ENCODE peak calls at places on chromosomes 13 and 19, in six cellular contexts. Q is glutamatergic neuron, N is mammary epithelial cell, G is foreskin fibroblast, D is astrocyte of the cerebellum, C is Peyer's patch. Y is an unnamed sample.

GRCh38 chr13:111033172-111034133 is 81.7 kb upstream of the ARHGEF7 start:
- DNase-seq in Q (no peak), N (peak; percentile 42), G (peak; percentile 33), D (no peak), C (no peak), Y (no peak)

GRCh38 chr13:99467764-99468163 is 33.5 kb upstream of the TM9SF2 start:
- DNase-seq in Q (no peak), N (peak; percentile 79), G (peak; percentile 26), D (no peak), C (no peak), Y (peak; percentile 79)

GRCh38 chr13:111429064-111429558 is 108.7 kb downstream of the TEX29 start:
- DNase-seq in Q (peak; percentile 61), N (peak; percentile 4), G (peak; percentile 4), D (no peak), C (no peak), Y (peak; percentile 20)

GRCh38 chr19:35908977-35909683 is 1.0 kb upstream of the TYROBP start:
- DNase-seq in Q (no peak), N (no peak), G (no peak), D (no peak), C (no peak), Y (no peak)

GRCh38 chr13:97568850-97569249 is 134.9 kb downstream of the RAP2A start:
- DNase-seq in Q (no peak), N (no peak), G (no peak), D (no peak), C (no peak), Y (no peak)

GRCh38 chr13:107456431-107456830 is 758.9 kb downstream of the LIG4 start:
- DNase-seq in Q (no peak), N (no peak), G (no peak), D (no peak), C (no peak), Y (no peak)

GRCh38 chr19:13972368-13973155 is 20.3 kb downstream of the DCAF15 start:
- DNase-seq in Q (no peak), N (no peak), G (no peak), D (no peak), C (no peak), Y (no peak)

GRCh38 chr13:98783856-98784478 is 31.5 kb upstream of the SLC15A1 start:
- DNase-seq in Q (no peak), N (no peak), G (no peak), D (no peak), C (no peak), Y (no peak)

GRCh38 chr19:31223805-31224534 is 125.3 kb downstream of the TSHZ3 start:
- DNase-seq in Q (no peak), N (no peak), G (peak; percentile 93), D (peak; percentile 78), C (no peak), Y (peak; percentile 96)

GRCh38 chr19:21608571-21608970 is 103.2 kb downstream of the ZNF429 start:
- DNase-seq in Q (no peak), N (no peak), G (no peak), D (no peak), C (no peak), Y (no peak)

GRCh38 chr13:91185294-91185863 is 162.1 kb upstream of the MIR17HG start:
- DNase-seq in Q (no peak), N (peak; percentile 5), G (no peak), D (peak; percentile 15), C (no peak), Y (no peak)
- TF ChIP-seq CTCF in Q (no peak), N (peak; percentile 31), G (no peak), D (peak; percentile 31), C (no peak), Y (no peak)

GRCh38 chr19:34675919-34676318 is 1.0 kb downstream of the SCGB2B2 start:
- DNase-seq in Q (no peak), N (no peak), G (no peak), D (no peak), C (no peak), Y (no peak)

GRCh38 chr19:34678085-34678412 is 571 bp downstream of the ZNF302 start:
- DNase-seq in Q (no peak), N (no peak), G (no peak), D (no peak), C (no peak), Y (no peak)

GRCh38 chr19:34678421-34678820 is 943 bp downstream of the ZNF302 start:
- DNase-seq in Q (no peak), N (no peak), G (no peak), D (no peak), C (no peak), Y (no peak)

GRCh38 chr19:34677386-34678084 is at the start of gene ZNF302:
- DNase-seq in Q (peak; percentile 95), N (peak; percentile 94), G (peak; percentile 98), D (peak; percentile 92), C (peak; percentile 97), Y (peak; percentile 96)

GRCh38 chr19:34676697-34677385 is at the start of gene SCGB2B2:
- DNase-seq in Q (peak; percentile 53), N (no peak), G (peak; percentile 28), D (no peak), C (no peak), Y (no peak)
- TF ChIP-seq CTCF in Q (no peak), N (no peak), G (peak; percentile 9), D (no peak), C (no peak), Y (peak; percentile 23)

DNA sequence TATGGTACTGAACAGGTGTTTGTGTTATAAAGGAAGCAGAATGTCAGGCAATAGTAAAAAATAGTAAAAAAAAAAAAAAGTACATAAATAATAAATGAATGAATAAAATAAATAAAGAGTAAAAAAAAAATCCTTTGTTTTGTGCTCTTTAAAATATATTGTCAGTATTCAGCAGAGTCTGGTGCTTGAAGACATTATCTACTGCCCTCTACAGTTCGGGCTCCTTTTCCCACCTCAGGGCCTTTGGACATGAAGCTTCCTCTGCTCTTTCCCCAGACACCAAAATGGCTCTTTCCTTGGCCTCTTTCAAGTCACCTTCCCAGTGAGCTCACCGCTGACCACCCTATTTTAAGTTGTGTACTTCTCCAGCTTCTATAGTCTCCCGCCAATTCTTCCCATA is 137.5 kb downstream of the TNFRSF19 start:
- DNase-seq in Q (no peak), N (no peak), G (no peak), D (no peak), C (no peak), Y (peak; percentile 46)
- TF ChIP-seq CTCF in Q (no peak), N (peak; percentile 49), G (peak; percentile 22), D (peak; percentile 48), C (no peak), Y (peak; percentile 74)

DNA sequence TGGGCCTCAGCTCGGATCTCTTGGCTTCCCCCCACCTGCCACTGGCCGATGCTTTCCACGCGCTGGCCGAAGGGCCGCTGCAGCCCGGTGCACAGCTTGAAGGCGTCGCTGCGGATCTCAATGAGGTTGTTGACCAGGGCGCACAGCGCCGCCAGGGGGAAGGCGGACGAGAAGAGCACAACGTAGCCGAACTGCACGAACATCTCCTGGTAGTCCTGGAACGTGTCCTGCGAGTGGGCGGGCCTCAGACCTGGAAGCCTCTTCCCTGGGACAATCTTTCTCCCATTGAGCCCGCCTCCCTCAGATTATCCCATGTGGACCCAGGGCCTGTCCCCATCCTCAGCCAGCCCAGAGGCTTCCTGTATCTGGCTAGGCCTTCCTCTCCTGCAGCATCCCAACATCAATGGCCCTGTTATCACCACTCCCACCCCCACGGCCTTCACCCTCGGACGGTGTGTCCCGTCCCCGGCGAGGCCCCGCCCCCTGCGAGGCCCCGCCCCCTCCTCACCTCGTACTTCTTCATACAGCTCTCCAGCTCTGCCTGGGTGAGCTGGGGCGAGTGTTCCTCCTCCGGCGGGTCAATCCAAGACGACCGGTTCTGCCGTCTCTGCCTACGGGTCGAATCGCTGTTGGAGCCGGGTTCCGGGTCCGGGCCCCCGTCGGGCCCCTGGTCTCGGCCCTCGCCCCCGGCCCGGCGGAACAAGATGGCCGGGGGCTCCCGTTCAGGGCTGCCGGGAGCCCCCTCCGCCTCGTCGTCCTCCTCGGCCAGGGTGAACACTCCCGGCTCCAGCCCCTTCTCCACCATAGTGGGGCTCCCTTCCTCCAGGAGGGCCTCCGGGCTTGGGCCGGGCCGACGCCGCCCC is 6.8 kb downstream of the ANO8 start:
- DNase-seq in Q (peak; percentile 87), N (peak; percentile 73), G (no peak), D (no peak), C (peak; percentile 90), Y (no peak)
- TF ChIP-seq CTCF in Q (peak; percentile 61), N (peak; percentile 86), G (no peak), D (no peak), C (no peak), Y (no peak)

DNA sequence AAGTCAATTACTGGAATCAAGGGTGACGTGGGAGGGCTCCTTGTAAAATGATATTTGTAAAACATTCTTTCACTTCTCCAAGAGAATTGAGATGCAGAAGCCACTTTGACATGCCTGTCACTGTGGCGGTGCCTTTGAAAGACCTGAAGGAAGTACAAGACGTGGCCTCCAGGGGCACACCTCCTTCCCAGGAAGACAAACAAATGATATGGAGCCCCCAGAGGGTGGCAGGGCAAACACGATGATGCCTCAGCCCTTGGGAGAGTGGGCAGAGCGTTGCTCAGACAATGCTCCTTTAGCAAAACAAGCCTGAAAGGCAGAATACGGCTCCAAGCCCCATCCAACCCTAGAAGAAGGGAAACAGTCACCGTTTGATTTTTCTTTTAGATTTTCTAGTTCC is 9.3 kb upstream of the ATP12A start:
- DNase-seq in Q (no peak), N (no peak), G (no peak), D (no peak), C (no peak), Y (peak; percentile 39)
- TF ChIP-seq CTCF in Q (no peak), N (no peak), G (peak; percentile 6), D (no peak), C (no peak), Y (no peak)

GRCh38 chr19:38774181-38774950 is 1.0 kb upstream of the LGALS7 start:
- DNase-seq in Q (no peak), N (no peak), G (no peak), D (no peak), C (no peak), Y (no peak)

GRCh38 chr19:38773469-38774177 is at the start of gene LGALS7:
- DNase-seq in Q (no peak), N (no peak), G (no peak), D (no peak), C (no peak), Y (no peak)

GRCh38 chr19:38766276-38767047 is 6.9 kb downstream of the LGALS7 start:
- DNase-seq in Q (no peak), N (no peak), G (no peak), D (no peak), C (no peak), Y (no peak)

GRCh38 chr19:38765214-38765613 is 8.1 kb downstream of the LGALS7 start:
- DNase-seq in Q (no peak), N (no peak), G (no peak), D (no peak), C (no peak), Y (no peak)

DNA sequence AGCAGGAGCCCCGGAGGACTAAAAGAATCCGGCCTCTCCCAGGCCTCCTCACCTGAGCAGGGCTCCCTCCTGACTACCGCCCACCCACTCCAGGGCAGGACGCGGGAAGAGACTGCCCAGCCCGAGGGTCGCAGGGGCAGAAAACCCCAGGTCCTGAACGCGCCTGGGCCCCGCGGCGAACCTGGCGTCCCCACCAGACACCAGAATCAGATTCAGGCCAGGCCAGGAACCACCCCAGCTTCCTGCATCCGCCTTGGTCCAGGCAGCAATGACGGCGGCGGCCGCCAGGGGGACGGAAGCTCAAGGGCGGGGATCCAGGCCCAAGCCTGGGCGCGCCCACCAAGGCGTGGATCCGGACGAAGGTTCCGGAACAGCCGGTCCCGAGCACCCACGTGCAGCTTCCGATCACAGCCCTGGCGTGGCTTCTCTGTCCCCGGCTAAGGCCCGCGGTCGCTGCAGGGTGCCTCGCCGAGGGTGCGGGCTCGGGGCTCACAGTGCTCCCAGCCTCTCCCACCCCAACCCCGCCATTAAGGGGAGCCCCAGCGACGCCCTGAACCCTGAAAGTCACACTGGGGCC is 3.6 kb downstream of the LGALS7 start:
- DNase-seq in Q (peak; percentile 88), N (no peak), G (peak; percentile 67), D (peak; percentile 8), C (peak; percentile 95), Y (peak; percentile 23)
- TF ChIP-seq CTCF in Q (peak; percentile 96), N (peak; percentile 84), G (peak; percentile 46), D (peak; percentile 68), C (peak; percentile 96), Y (peak; percentile 86)

Y was measured in HFFc6.